ENCODE peak calls at places on chromosomes 11 and 22, in eight cellular contexts. K is MCF 10A, E is hepatocyte, S is Caco-2, W is fibroblast of villous mesenchyme, Y is lower leg skin, F is psoas muscle, V is AG10803. T is an unnamed sample.

GRCh38 chr22:48765595-48765994 is 1062.1 kb downstream of the BRD1 start:
- DNase-seq in V (no peak), S (no peak), W (no peak), F (no peak), E (no peak), Y (no peak), K (no peak), T (no peak)

GRCh38 chr11:62680825-62681240 is 2.0 kb upstream of the UBXN1 start:
- DNase-seq in Y (peak; percentile 71), V (peak; percentile 88), W (peak; percentile 85), K (peak; percentile 77), S (peak; percentile 66), E (peak; percentile 78), F (peak; percentile 71), T (peak; percentile 56)

GRCh38 chr22:44329179-44329796 is 16.5 kb upstream of the SHISAL1 start:
- DNase-seq in K (no peak), V (no peak), W (no peak), F (no peak), Y (no peak), S (no peak), E (no peak), T (peak; percentile 74)

GRCh38 chr22:42685941-42686666 is 34.6 kb downstream of the A4GALT start:
- DNase-seq in E (peak; percentile 44), S (no peak), K (peak; percentile 57), F (peak; percentile 91), W (peak; percentile 59), Y (no peak), V (no peak), T (no peak)

GRCh38 chr11:10409207-10409661 is 45.8 kb upstream of the AMPD3 start:
- DNase-seq in K (no peak), S (no peak), E (no peak), Y (no peak), V (no peak), W (no peak), F (peak; percentile 88), T (no peak)

GRCh38 chr22:17154971-17155370 is 4.1 kb downstream of the HDHD5 start:
- DNase-seq in W (no peak), F (no peak), K (no peak), S (no peak), V (no peak), Y (no peak), E (no peak), T (no peak)

GRCh38 chr11:60310407-60310998 is 16.6 kb upstream of the MS4A6E start:
- DNase-seq in W (no peak), K (no peak), S (no peak), Y (peak; percentile 42), F (no peak), V (no peak), E (no peak), T (peak; percentile 55)

GRCh38 chr11:69637601-69637955 is 3.4 kb upstream of the CCND1 start:
- DNase-seq in E (no peak), S (peak; percentile 77), W (no peak), V (no peak), Y (no peak), F (no peak), K (no peak), T (no peak)

GRCh38 chr22:24146190-24146616 is 35.1 kb upstream of the SUSD2 start:
- DNase-seq in Y (no peak), V (peak; percentile 89), F (peak; percentile 75), W (peak; percentile 96), E (peak; percentile 82), S (peak; percentile 80), K (peak; percentile 50), T (peak; percentile 83)

GRCh38 chr22:41799486-41800347 is 762 bp upstream of the CCDC134 start:
- DNase-seq in V (peak; percentile 30), S (peak; percentile 54), F (peak; percentile 70), K (no peak), W (peak; percentile 40), Y (peak; percentile 21), E (peak; percentile 15), T (peak; percentile 66)

GRCh38 chr22:27996981-27997380 is 77.9 kb upstream of the PITPNB start:
- DNase-seq in V (no peak), K (no peak), Y (no peak), W (no peak), S (peak; percentile 7), F (no peak), E (no peak), T (no peak)

GRCh38 chr22:48504519-48505140 is 1323.0 kb downstream of the BRD1 start:
- DNase-seq in K (no peak), Y (no peak), W (no peak), V (no peak), S (no peak), E (no peak), F (peak; percentile 36), T (no peak)

GRCh38 chr11:129743029-129743846 is 72.4 kb upstream of the TMEM45B start:
- DNase-seq in K (no peak), V (no peak), E (no peak), F (no peak), Y (no peak), W (no peak), S (peak; percentile 58), T (no peak)

GRCh38 chr11:65640483-65641207 is 2.7 kb downstream of the SIPA1 start:
- DNase-seq in V (no peak), K (no peak), W (no peak), E (no peak), Y (no peak), S (no peak), F (no peak), T (no peak)

GRCh38 chr11:1300569-1301187 is 8.8 kb downstream of the TOLLIP start:
- DNase-seq in S (no peak), E (no peak), K (no peak), Y (no peak), F (no peak), V (no peak), W (no peak), T (no peak)

DNA sequence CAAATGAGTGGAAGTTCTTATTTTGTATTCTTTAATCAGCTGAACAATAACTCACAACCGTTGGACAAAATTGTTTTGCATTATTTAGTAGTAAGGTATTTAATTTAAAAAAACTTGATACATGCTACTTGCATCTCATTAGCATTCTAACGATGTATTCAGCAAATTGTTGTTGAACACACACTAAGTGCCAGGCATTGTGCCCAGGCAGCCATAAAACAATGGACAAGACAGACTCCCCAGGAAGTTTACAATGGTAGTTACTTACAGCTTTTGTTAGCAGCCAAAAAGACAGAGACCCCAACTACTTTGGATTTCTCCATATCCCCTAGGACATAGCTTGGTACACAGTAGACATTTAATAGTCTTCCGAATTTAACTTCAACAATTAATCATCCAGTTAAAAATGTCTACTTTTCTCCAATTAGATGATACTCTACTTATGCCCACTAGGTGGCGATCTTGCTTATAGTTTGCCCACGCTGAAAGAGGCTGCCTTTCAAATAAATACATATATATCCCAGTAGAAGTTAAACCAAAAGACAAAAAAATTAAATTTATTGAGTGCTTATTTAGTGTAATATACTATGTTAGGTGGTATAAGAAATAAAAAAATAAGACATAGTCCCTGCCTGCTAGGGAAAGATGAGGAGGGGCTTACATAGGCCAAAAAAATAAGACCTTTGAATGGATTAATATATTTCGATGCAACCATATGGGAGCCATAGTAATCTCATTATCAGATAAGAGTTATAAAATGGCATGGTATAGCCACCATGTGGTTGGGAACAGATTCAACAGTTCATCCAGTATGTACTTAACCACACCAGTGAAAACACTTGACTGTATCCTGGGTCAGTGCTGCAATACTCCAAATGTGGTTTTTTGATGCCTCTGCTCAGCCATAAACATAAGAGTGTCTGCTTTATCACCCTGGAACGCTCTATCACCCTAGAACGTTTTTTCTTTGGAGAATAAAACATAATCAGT is 2.1 kb upstream of the FJX1 start:
- DNase-seq in F (no peak), E (peak; percentile 81), V (peak; percentile 68), W (peak; percentile 86), Y (no peak), S (no peak), K (peak; percentile 67), T (peak; percentile 49)
- TF ChIP-seq CTCF in F (peak; percentile 91), E (peak; percentile 86), V (peak; percentile 73), W (peak; percentile 62), Y (no peak), S (peak; percentile 67), K (peak; percentile 44), T (peak; percentile 64)

DNA sequence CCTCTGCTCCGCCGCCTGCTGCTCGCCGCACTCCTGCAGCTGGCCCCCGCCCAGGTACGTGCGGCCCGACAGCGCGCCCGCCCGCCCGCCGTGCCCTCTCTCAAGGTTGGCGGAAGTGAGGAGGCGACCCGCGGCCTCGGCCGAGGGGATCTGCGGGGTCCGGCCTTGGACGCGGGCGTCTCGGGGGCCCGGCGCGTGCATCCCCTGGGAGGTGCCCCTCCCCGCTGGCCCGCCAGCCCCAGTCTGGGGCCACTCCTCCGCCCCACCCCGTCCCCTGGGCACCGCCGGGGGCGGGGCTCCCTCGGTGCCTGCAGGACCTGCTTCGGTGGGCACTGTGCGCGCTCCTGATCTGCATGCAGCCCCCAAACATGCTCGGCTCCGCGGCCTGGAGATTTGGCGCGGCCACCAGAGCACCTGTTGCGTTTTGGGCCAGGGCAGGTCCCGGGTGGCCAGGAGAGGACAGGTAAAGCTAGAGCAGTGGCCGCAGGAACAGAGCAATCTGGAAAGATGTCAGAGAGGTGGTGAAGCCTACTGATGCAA is 526 bp downstream of the VEGFB start:
- DNase-seq in F (peak; percentile 71), W (no peak), Y (no peak), V (no peak), S (no peak), E (peak; percentile 82), K (peak; percentile 34), T (no peak)
- TF ChIP-seq CTCF in F (no peak), W (no peak), Y (no peak), V (no peak), S (no peak), E (no peak), K (no peak), T (no peak)

GRCh38 chr11:7348432-7349298 is 97.0 kb downstream of the SYT9 start:
- DNase-seq in S (no peak), E (peak; percentile 85), F (no peak), V (no peak), K (peak; percentile 13), W (peak; percentile 55), Y (no peak), T (no peak)

GRCh38 chr11:7353100-7353499 is 101.4 kb downstream of the SYT9 start:
- DNase-seq in K (peak; percentile 50), W (peak; percentile 16), V (peak; percentile 32), S (peak; percentile 39), E (peak; percentile 43), Y (no peak), F (no peak), T (peak; percentile 51)

GRCh38 chr11:7351228-7351627 is 99.5 kb downstream of the SYT9 start:
- DNase-seq in S (no peak), V (no peak), E (no peak), Y (no peak), F (no peak), K (no peak), W (no peak), T (no peak)

GRCh38 chr11:7347611-7348431 is 96.1 kb downstream of the SYT9 start:
- DNase-seq in E (no peak), S (no peak), F (no peak), V (no peak), Y (no peak), K (no peak), W (no peak), T (no peak)
- TF ChIP-seq CTCF in E (no peak), S (no peak), F (no peak), V (no peak), Y (no peak), K (no peak), W (no peak), T (no peak)

DNA sequence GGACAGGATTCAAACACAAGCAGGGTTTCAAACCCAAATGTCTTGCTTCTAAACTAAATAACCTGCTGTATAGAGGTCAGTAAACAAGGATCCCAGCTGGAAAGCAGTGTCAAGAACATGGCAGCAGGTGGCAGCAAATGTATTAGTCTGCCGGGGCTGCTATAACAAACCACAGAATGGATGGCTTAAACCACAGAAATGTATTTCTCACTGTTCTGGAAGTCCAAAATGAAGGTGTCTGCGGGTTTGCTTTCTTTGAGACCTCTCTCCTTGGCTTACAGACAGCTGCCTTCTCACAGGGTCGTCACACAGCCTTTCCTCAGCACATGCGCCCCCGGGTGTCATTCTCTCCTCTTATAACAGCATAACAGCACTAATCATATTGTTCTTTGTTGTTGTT is 65.1 kb upstream of the LRRC55 start:
- DNase-seq in K (peak; percentile 58), F (no peak), W (peak; percentile 52), S (peak; percentile 49), V (peak; percentile 55), E (peak; percentile 42), Y (peak; percentile 21), T (peak; percentile 14)
- TF ChIP-seq CTCF in K (peak; percentile 47), F (peak; percentile 51), W (peak; percentile 60), S (peak; percentile 74), V (peak; percentile 51), E (peak; percentile 56), Y (no peak), T (peak; percentile 36)

T was measured in GM10248.